ENCODE peak calls at places on chromosomes 2 and 18, in five cellular contexts. N is Calu3, Y is bronchial epithelial cell, D is LNCaP clone FGC, C is A673. P is an unnamed sample.
A peak's percentile ranks its signal among the peaks of the same experiment; 100 is the strongest.

GRCh38 chr2:6877402-6878305 is at the start of gene RSAD2:
- DNase-seq in N (peak; percentile 52), Y (peak; percentile 42), D (no peak), C (peak; percentile 18), P (peak; percentile 39)

GRCh38 chr2:127193164-127193947 is 26.7 kb downstream of the CYP27C1 start:
- DNase-seq in N (no peak), Y (no peak), D (no peak), C (no peak), P (no peak)

GRCh38 chr18:43471873-43472272 is 194.6 kb upstream of the SYT4 start:
- DNase-seq in N (no peak), Y (no peak), D (no peak), C (no peak), P (no peak)

GRCh38 chr2:213065583-213066444 is 85.6 kb downstream of the IKZF2 start:
- DNase-seq in N (peak; percentile 7), Y (peak; percentile 38), D (peak; percentile 62), C (peak; percentile 54), P (no peak)

GRCh38 chr18:79624356-79624961 is 55.1 kb upstream of the CTDP1 start:
- DNase-seq in N (no peak), Y (no peak), D (no peak), C (no peak), P (no peak)

GRCh38 chr18:3857544-3857943 is 407.6 kb downstream of the TGIF1 start:
- DNase-seq in N (no peak), Y (peak; percentile 34), D (no peak), C (peak; percentile 36), P (no peak)

GRCh38 chr2:159933727-159934049 is 128.7 kb downstream of the PLA2R1 start:
- DNase-seq in N (no peak), Y (no peak), D (no peak), C (no peak), P (no peak)

GRCh38 chr2:45962522-45962921 is 311.0 kb downstream of the PRKCE start:
- DNase-seq in N (peak; percentile 34), Y (peak; percentile 25), D (no peak), C (peak; percentile 45), P (no peak)

GRCh38 chr2:220553150-220553549 is 925.7 kb downstream of the SLC4A3 start:
- DNase-seq in N (no peak), Y (no peak), D (no peak), C (no peak), P (no peak)

GRCh38 chr18:80189197-80189865 is 58.0 kb downstream of the PARD6G start:
- DNase-seq in N (no peak), Y (no peak), D (no peak), C (no peak), P (no peak)

GRCh38 chr2:96984300-96984699 is 2.1 kb downstream of the FAM178B start:
- DNase-seq in N (no peak), Y (no peak), D (no peak), C (no peak), P (no peak)

GRCh38 chr2:9029721-9030120 is 26.2 kb upstream of the MBOAT2 start:
- DNase-seq in N (no peak), Y (no peak), D (no peak), C (no peak), P (no peak)

GRCh38 chr2:115910270-115910669 is 1467.8 kb downstream of the DPP10 start:
- DNase-seq in N (no peak), Y (no peak), D (peak; percentile 7), C (no peak), P (no peak)

GRCh38 chr18:13540783-13541182 is 185.6 kb downstream of the FAM210A start:
- DNase-seq in N (no peak), Y (no peak), D (no peak), C (no peak), P (no peak)

GRCh38 chr2:102355526-102356380 is at the start of gene IL18R1:
- DNase-seq in N (peak; percentile 87), Y (peak; percentile 47), D (peak; percentile 11), C (peak; percentile 56), P (peak; percentile 6)

GRCh38 chr2:43226558-43226954 is at the start of gene ZFP36L2:
- DNase-seq in N (peak; percentile 98), Y (peak; percentile 75), D (peak; percentile 47), C (peak; percentile 97), P (no peak)

GRCh38 chr2:160943429-160943828 is 216.8 kb upstream of the TANK start:
- DNase-seq in N (no peak), Y (no peak), D (no peak), C (no peak), P (no peak)

GRCh38 chr2:64857581-64858471 is 131.4 kb upstream of the SLC1A4 start:
- DNase-seq in N (no peak), Y (no peak), D (no peak), C (peak; percentile 42), P (no peak)

GRCh38 chr2:184560603-184561002 is 37.7 kb upstream of the ZNF804A start:
- DNase-seq in N (no peak), Y (no peak), D (no peak), C (no peak), P (no peak)

GRCh38 chr2:188523901-188524300 is 232.2 kb downstream of the GULP1 start:
- DNase-seq in N (no peak), Y (no peak), D (peak; percentile 96), C (no peak), P (no peak)

GRCh38 chr18:55546873-55547704 is 40.9 kb downstream of the TCF4 start:
- DNase-seq in N (no peak), Y (peak; percentile 19), D (no peak), C (peak; percentile 27), P (peak; percentile 15)

GRCh38 chr2:45169339-45170190 is 160.3 kb upstream of the SIX2 start:
- DNase-seq in N (peak; percentile 55), Y (peak; percentile 3), D (no peak), C (no peak), P (no peak)

GRCh38 chr2:214604861-214605260 is 194.0 kb downstream of the VWC2L start:
- DNase-seq in N (no peak), Y (no peak), D (no peak), C (no peak), P (no peak)

GRCh38 chr2:96690306-96691021 is 47.9 kb downstream of the FER1L5 start:
- DNase-seq in N (no peak), Y (no peak), D (no peak), C (no peak), P (no peak)

GRCh38 chr2:119937680-119938079 is 75.2 kb upstream of the EPB41L5 start:
- DNase-seq in N (no peak), Y (no peak), D (no peak), C (no peak), P (no peak)

GRCh38 chr18:22695674-22696073 is 237.5 kb upstream of the RBBP8 start:
- DNase-seq in N (no peak), Y (no peak), D (no peak), C (no peak), P (no peak)

GRCh38 chr2:238130696-238131628 is 7.5 kb upstream of the KLHL30 start:
- DNase-seq in N (no peak), Y (no peak), D (no peak), C (no peak), P (no peak)

DNA sequence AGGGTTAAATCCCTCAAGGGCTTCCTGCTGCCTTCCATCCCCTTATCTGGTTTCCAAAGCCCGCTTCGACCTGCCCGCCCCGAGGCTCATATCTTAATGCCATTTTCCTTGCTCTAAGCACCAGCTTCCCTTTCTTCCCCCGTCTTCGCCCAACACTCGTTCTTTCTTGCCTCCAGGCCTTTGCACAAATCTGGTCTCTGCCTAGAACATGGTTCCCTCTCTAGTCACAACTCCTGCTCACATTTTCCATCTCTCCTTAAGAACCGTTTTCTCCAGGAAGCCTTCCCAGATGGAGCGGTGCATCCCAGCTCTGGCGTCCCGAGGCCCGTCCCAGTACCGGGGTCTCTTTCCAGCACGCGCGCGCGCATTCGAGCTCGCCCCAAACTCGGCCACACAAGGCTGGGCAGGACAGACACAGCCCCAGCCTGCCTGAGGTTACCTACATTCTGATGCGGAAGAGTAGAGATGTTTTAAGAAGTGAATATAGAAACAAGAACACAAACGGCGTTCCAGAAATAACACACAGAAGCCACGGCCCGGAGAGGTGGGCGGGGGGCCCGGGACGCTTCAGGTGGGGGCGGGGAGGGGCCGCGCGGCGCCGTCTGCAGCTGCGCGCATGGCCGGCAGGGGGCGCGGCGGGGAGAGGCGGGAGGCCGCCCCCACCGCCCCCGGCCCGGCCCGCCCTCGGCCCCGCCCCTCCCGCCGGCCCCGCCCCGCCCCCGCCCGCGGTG is at the start of gene DGKD:
- DNase-seq in N (peak; percentile 61), Y (no peak), D (no peak), C (peak; percentile 72), P (no peak)
- TF ChIP-seq CTCF in N (peak; percentile 28), Y (peak; percentile 23), D (peak; percentile 60), C (peak; percentile 41), P (peak; percentile 7)

GRCh38 chr2:186783254-186783653 is 65.7 kb downstream of the ZSWIM2 start:
- DNase-seq in N (no peak), Y (no peak), D (no peak), C (no peak), P (no peak)
- TF ChIP-seq CTCF in N (no peak), Y (no peak), D (no peak), C (no peak), P (no peak)

GRCh38 chr2:133194068-133194655 is 374.1 kb downstream of the NCKAP5 start:
- DNase-seq in N (no peak), Y (peak; percentile 77), D (no peak), C (peak; percentile 39), P (no peak)

GRCh38 chr2:133193544-133193943 is 374.7 kb downstream of the NCKAP5 start:
- DNase-seq in N (no peak), Y (no peak), D (no peak), C (no peak), P (no peak)

GRCh38 chr2:133194777-133195335 is 373.4 kb downstream of the NCKAP5 start:
- DNase-seq in N (no peak), Y (no peak), D (no peak), C (no peak), P (no peak)

GRCh38 chr2:133197156-133197555 is 371.1 kb downstream of the NCKAP5 start:
- DNase-seq in N (no peak), Y (peak; percentile 66), D (no peak), C (no peak), P (no peak)

GRCh38 chr2:133192028-133192427 is 376.2 kb downstream of the NCKAP5 start:
- DNase-seq in N (no peak), Y (no peak), D (no peak), C (no peak), P (no peak)
- TF ChIP-seq CTCF in N (no peak), Y (no peak), D (no peak), C (no peak), P (peak; percentile 32)

DNA sequence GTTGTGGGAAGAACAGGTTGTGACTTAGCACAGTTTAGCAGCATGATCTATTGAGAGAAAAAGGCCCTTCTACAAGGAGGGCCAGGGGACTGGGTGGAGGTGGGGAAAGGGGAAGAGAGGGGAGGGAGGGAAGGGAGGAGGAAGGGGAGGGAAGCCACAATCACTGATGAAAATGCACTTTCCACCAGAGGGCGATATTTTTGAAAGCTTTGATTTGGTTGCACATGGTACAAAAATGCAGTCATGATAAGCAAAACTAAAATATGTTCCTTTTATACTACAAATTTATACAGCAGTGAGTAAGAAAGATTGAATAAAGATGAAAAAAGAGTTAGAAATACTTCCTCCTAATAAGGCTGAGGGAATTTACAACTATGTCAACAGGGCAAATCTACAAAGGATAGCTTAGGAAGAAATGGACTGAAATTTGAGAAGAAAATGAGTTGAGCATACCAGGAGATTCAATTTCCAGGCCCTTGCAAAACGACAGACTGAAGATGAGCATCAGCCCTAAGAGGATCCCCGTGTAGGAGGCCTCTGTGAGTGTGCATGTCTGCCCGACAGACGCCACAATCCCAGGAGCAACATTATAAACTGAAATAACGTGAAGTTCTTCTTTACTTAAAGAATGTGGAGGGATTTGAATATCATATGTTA is 17.2 kb downstream of the SH3YL1 start:
- DNase-seq in N (peak; percentile 55), Y (peak; percentile 54), D (peak; percentile 35), C (peak; percentile 77), P (no peak)
- TF ChIP-seq CTCF in N (peak; percentile 74), Y (peak; percentile 60), D (peak; percentile 66), C (peak; percentile 71), P (peak; percentile 68)